ENCODE peak calls at places on chromosomes 13 and 19, in four cellular contexts. G, J, V and C are unnamed samples.
A peak's percentile ranks its signal among the peaks of the same experiment; 100 is the strongest.

GRCh38 chr13:106612688-106613087 is 44.8 kb upstream of the ARGLU1 start:
- DNase-seq in J (no peak), V (peak; percentile 85), G (peak; percentile 81), C (no peak)

GRCh38 chr19:51108805-51109146 is 567 bp upstream of the CTU1 start:
- DNase-seq in J (no peak), G (no peak), V (no peak), C (no peak)

GRCh38 chr19:52993342-52994178 is 20.2 kb upstream of the ERVV-1 start:
- DNase-seq in G (peak; percentile 81), J (peak; percentile 80), V (peak; percentile 79), C (peak; percentile 79)

GRCh38 chr13:21826214-21827015 is 155.5 kb downstream of the FGF9 start:
- DNase-seq in V (no peak), G (no peak), J (no peak), C (no peak)

GRCh38 chr13:75458696-75459422 is 23.1 kb downstream of the TBC1D4 start:
- DNase-seq in G (no peak), J (no peak), V (peak; percentile 81), C (no peak)

GRCh38 chr13:112742583-112742982 is 52.7 kb downstream of the ATP11A start:
- DNase-seq in G (no peak), V (no peak), J (no peak), C (no peak)

GRCh38 chr13:60230593-60230992 is 66.9 kb upstream of the DIAPH3 start:
- DNase-seq in V (no peak), J (no peak), G (no peak), C (no peak)

GRCh38 chr19:46654621-46655152 is 6.3 kb downstream of the DACT3 start:
- DNase-seq in V (no peak), J (no peak), G (peak; percentile 60), C (peak; percentile 79)

GRCh38 chr13:66341038-66341437 is 889.1 kb downstream of the PCDH9 start:
- DNase-seq in V (no peak), J (no peak), G (no peak), C (no peak)

GRCh38 chr13:79196366-79196765 is 209.7 kb downstream of the RBM26 start:
- DNase-seq in V (no peak), G (no peak), J (no peak), C (no peak)

DNA sequence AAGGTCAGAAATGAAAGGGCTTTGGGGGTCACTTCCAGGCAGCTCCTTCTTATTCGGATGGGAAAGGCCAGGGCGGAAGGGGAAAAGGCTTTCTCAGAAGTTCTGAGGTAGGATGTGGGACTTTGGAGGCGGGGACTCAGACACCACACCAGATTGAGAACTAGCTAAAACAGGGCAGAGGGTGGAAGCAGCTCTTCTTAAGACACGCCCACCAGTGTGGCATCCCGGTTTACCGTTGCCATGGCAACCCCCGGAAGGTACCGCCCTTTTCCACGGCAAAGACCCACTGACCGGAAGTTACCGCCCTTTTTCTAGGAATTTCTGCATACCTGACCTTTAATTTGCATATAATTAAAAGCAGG is 3.8 kb upstream of the LILRA5 start:
- DNase-seq in J (no peak), G (no peak), V (peak; percentile 65), C (peak; percentile 41)
- H3K4me1 ChIP-seq in J (no peaks in the 10 kb centered on the region), G (no peaks in the 10 kb centered on the region), V (no peaks in the 10 kb centered on the region), C (no peaks in the 10 kb centered on the region)

GRCh38 chr19:40413291-40413994 is at the start of gene PRX:
- DNase-seq in J (no peak), V (no peak), G (no peak), C (no peak)
- H3K4me3 ChIP-seq in J (no peak within 1 kb of the TSS), V (no peak within 1 kb of the TSS), G (no peak within 1 kb of the TSS), C (no peak within 1 kb of the TSS)

GRCh38 chr13:114328034-114328433 is 13.7 kb downstream of the CHAMP1 start:
- DNase-seq in V (no peak), G (no peak), J (no peak), C (no peak)

GRCh38 chr13:114324334-114324733 is 10.0 kb downstream of the CHAMP1 start:
- DNase-seq in J (no peak), G (no peak), V (no peak), C (no peak)

GRCh38 chr13:114323349-114323748 is 9.0 kb downstream of the CHAMP1 start:
- DNase-seq in J (no peak), V (no peak), G (no peak), C (no peak)

GRCh38 chr13:114328595-114328994 is 14.3 kb downstream of the CHAMP1 start:
- DNase-seq in G (no peak), J (no peak), V (no peak), C (no peak)

GRCh38 chr13:114325729-114326128 is 11.4 kb downstream of the CHAMP1 start:
- DNase-seq in G (no peak), J (no peak), V (no peak), C (no peak)
- H3K36me3 ChIP-seq in G (no peaks in the 10 kb centered on the region), J (peaks cover 35% of the 10 kb centered on the region), V (peaks cover 5% of the 10 kb centered on the region), C (peaks cover 50% of the 10 kb centered on the region)

DNA sequence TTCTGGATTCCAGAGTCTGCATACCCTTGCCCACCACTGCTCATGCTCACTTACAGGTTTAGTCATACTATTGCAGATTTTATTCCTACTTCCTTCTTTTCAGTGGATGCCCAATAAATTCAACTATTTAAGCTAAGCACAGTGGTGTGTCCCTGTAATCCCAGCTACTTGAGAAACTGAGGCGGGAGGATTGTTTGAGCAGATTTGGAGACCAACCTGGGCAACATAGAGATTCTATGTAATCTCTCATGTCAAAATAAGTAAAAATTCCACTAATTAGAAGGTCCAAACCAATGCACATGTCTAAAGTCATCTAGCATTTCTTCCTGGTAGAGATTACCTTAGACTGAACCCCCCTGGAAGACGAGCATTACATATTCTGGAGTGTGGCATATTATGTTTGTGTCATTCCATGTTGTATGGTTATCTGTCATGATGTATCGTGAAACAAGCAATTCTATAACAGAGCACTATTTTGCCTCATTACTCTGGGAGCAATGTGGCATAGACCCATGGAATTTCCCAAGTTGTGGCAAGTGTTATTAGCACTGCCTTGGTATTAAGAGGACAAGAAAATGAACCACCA is 8.3 kb downstream of the HMGB1 start:
- DNase-seq in G (no peak), V (no peak), J (no peak), C (no peak)
- H3K4me1 ChIP-seq in G (no peaks in the 10 kb centered on the region), V (peaks cover 11% of the 10 kb centered on the region), J (peaks cover 24% of the 10 kb centered on the region), C (peaks cover 23% of the 10 kb centered on the region)

DNA sequence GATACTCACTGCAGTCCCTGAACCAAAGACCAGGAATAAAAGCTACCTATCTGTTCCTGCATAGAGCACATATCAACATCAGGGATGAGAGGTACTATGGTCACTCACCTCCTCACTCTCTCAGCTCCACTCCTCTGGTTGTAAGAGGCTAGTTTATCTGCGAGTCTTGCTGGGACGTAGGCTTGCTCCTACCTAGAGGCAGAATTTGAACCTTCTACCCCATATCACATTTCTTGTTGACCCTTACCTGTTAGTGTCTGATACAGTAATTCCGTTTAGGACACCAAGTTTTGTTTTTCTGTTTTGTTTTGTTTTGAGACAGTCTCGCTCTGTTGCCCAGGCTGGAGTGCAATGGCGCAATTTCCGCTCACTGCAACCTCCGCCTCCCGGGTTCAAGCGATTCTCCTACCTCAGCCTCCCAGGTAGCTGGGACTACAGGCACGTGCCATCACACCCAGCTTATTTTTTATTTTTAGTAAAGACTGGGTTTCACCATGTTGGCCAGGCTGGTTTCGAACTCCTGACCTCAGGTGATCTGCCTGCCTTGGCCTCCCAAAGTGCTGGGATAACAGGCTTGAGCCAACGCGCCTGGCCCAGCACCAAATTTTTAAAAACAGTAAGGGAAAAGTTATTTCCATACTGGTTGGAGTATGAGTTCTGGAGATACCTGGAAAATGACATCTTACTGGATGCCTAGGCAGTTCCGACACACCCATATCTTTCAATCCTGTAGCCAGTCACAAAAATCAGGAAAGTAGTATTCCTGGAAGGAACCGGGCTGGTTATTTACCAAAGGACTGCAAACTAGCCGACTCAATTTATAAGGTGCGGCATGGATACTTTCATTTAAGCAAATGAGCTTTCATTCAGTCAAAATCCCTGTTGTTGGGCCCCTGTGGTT is 800 bp downstream of the EPSTI1 start:
- DNase-seq in G (no peak), J (no peak), V (no peak), C (no peak)
- H3K4me3 ChIP-seq in G (peak overlapping the region; percentile 83), J (peak overlapping the region; percentile 61), V (peak overlapping the region; percentile 87), C (peak overlapping the region; percentile 75)

DNA sequence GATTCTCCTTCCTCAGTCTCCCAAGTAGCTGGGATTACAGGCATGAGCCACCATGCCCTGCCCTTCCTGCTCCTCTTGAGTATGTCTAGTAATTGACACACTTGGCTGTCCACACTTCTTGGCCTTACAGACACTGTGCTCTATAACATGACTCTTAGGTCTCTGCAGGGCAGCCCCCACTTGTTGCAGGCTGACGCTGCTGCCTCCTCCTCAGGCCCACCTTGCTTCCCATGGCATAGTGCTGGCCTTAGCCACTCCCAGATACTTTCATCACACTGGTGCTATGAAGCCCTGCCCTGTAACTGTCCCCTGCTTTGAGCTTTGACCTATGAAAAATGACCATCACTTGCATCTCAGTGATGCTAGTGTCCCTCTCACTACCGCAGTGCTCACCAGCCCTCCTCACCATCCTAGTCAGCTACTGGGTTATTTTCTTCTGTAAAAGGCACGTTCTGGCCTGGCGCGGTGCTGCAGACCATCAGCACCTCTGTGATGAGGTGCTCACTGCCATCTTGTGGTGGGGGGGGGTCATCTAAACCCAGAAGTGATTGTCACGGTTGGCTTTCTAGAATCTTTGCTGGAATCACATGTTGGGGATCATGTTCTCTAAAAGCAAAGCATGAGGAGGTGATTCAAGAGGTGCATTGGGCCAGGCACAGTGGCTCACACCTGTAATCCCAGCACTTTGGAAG is 9.8 kb downstream of the ERICH4 start:
- DNase-seq in V (no peak), G (no peak), J (no peak), C (no peak)
- H3K36me3 ChIP-seq in V (no peaks in the 10 kb centered on the region), G (no peaks in the 10 kb centered on the region), J (no peaks in the 10 kb centered on the region), C (no peaks in the 10 kb centered on the region)